ENCODE peak calls at places on chromosomes 13 and 19, in six cellular contexts. C, Z, P, F, E and I are unnamed samples.

GRCh38 chr19:8324186-8325050 is 3.1 kb downstream of the RPS28 start:
- DNase-seq in C (no peak), Z (no peak), P (no peak), F (no peak), E (no peak), I (no peak)

GRCh38 chr13:68588623-68589022 is 1358.5 kb upstream of the PCDH9 start:
- DNase-seq in C (no peak), Z (no peak), P (no peak), F (no peak), E (no peak), I (no peak)

GRCh38 chr19:1815605-1816529 is 3.8 kb upstream of the ATP8B3 start:
- DNase-seq in C (no peak), Z (no peak), P (no peak), F (no peak), E (no peak), I (no peak)

GRCh38 chr13:75705395-75705794 is 69.3 kb downstream of the LMO7 start:
- DNase-seq in C (peak), Z (no peak), P (no peak), F (peak), E (no peak), I (no peak)

GRCh38 chr13:51534075-51534817 is 50.0 kb upstream of the WDFY2 start:
- DNase-seq in C (no peak), Z (peak), P (peak), F (no peak), E (peak), I (no peak)

GRCh38 chr19:35208121-35208520 is 20.4 kb downstream of the FAM187B start:
- DNase-seq in C (no peak), Z (no peak), P (no peak), F (no peak), E (peak), I (no peak)

GRCh38 chr13:95929430-95929829 is 123.8 kb downstream of the UGGT2 start:
- DNase-seq in C (no peak), Z (no peak), P (no peak), F (no peak), E (no peak), I (no peak)

GRCh38 chr19:2993579-2993978 is 16.2 kb downstream of the TLE6 start:
- DNase-seq in C (no peak), Z (no peak), P (no peak), F (no peak), E (no peak), I (no peak)

GRCh38 chr19:48190288-48191284 is 20.1 kb downstream of the ZSWIM9 start:
- DNase-seq in C (peak), Z (no peak), P (peak), F (no peak), E (peak), I (peak)

GRCh38 chr19:45250832-45251451 is at the start of gene MARK4:
- DNase-seq in C (peak), Z (peak), P (peak), F (peak), E (peak), I (no peak)

GRCh38 chr13:40665754-40666057 is 735 bp downstream of the FOXO1 start:
- DNase-seq in C (no peak), Z (no peak), P (peak), F (no peak), E (peak), I (no peak)

GRCh38 chr19:51012661-51013190 is 6.8 kb downstream of the KLK10 start:
- DNase-seq in C (no peak), Z (no peak), P (no peak), F (no peak), E (no peak), I (no peak)

GRCh38 chr13:35804901-35805300 is 326.3 kb downstream of the DCLK1 start:
- DNase-seq in C (no peak), Z (no peak), P (no peak), F (peak), E (no peak), I (no peak)

GRCh38 chr13:79658333-79658975 is 177.5 kb downstream of the NDFIP2 start:
- DNase-seq in C (no peak), Z (peak), P (no peak), F (no peak), E (no peak), I (no peak)